ENCODE peak calls at places on chromosomes 3 and 15, in ten cellular contexts. H is H9, I is left ventricle myocardium inferior, K is IMR-90, V is fibroblast of villous mesenchyme, M is NB4, R is right lobe of liver, G is RWPE1, U is foreskin fibroblast, Y is body of pancreas. T is an unnamed sample.

GRCh38 chr3:183306798-183307671 is 54.0 kb downstream of the B3GNT5 start:
- DNase-seq in H (no peak), I (peak; percentile 70), K (peak; percentile 62), V (peak; percentile 77), M (peak; percentile 89), R (peak; percentile 68), G (no peak), U (peak; percentile 69), Y (peak; percentile 92), T (peak; percentile 57)

GRCh38 chr3:138180375-138181029 is 5.8 kb upstream of the DBR1 start:
- DNase-seq in H (no peak), I (no peak), K (peak; percentile 47), V (peak; percentile 43), M (peak; percentile 66), R (no peak), G (peak; percentile 46), U (peak; percentile 19), Y (peak; percentile 35), T (peak; percentile 37)

GRCh38 chr15:74311734-74312444 is 55.6 kb downstream of the CYP11A1 start:
- DNase-seq in H (peak; percentile 66), I (no peak), K (peak; percentile 8), V (peak; percentile 30), M (peak; percentile 67), R (no peak), G (peak; percentile 29), U (no peak), Y (peak; percentile 24), T (peak; percentile 53)

GRCh38 chr3:112633757-112634156 is 7.2 kb downstream of the CCDC80 start:
- DNase-seq in H (no peak), I (no peak), K (no peak), V (peak; percentile 46), M (no peak), R (no peak), G (no peak), U (no peak), Y (no peak), T (no peak)

GRCh38 chr3:50340404-50341329 is at the start of gene RASSF1:
- DNase-seq in H (peak; percentile 60), I (peak; percentile 82), K (no peak), V (peak; percentile 64), M (peak; percentile 98), R (peak; percentile 68), G (no peak), U (peak; percentile 64), Y (peak; percentile 54), T (peak; percentile 70)

GRCh38 chr15:63089260-63090043 is 32.2 kb upstream of the LACTB start:
- DNase-seq in H (peak; percentile 86), I (peak; percentile 41), K (peak; percentile 97), V (peak; percentile 94), M (peak; percentile 81), R (no peak), G (no peak), U (peak; percentile 91), Y (no peak), T (no peak)

GRCh38 chr15:31392761-31393401 is 66.2 kb downstream of the KLF13 start:
- DNase-seq in H (peak; percentile 37), I (peak; percentile 32), K (no peak), V (no peak), M (peak; percentile 37), R (no peak), G (no peak), U (no peak), Y (peak; percentile 67), T (peak; percentile 42)

GRCh38 chr3:32184187-32184730 is 54.2 kb upstream of the CMTM8 start:
- DNase-seq in H (no peak), I (no peak), K (no peak), V (no peak), M (no peak), R (no peak), G (no peak), U (no peak), Y (no peak), T (no peak)

GRCh38 chr3:65251375-65251774 is 563.6 kb upstream of the ADAMTS9 start:
- DNase-seq in H (no peak), I (no peak), K (no peak), V (no peak), M (no peak), R (no peak), G (no peak), U (no peak), Y (no peak), T (no peak)

GRCh38 chr3:65246561-65246960 is 558.8 kb upstream of the ADAMTS9 start:
- DNase-seq in H (no peak), I (no peak), K (no peak), V (no peak), M (no peak), R (no peak), G (no peak), U (no peak), Y (no peak), T (no peak)

DNA sequence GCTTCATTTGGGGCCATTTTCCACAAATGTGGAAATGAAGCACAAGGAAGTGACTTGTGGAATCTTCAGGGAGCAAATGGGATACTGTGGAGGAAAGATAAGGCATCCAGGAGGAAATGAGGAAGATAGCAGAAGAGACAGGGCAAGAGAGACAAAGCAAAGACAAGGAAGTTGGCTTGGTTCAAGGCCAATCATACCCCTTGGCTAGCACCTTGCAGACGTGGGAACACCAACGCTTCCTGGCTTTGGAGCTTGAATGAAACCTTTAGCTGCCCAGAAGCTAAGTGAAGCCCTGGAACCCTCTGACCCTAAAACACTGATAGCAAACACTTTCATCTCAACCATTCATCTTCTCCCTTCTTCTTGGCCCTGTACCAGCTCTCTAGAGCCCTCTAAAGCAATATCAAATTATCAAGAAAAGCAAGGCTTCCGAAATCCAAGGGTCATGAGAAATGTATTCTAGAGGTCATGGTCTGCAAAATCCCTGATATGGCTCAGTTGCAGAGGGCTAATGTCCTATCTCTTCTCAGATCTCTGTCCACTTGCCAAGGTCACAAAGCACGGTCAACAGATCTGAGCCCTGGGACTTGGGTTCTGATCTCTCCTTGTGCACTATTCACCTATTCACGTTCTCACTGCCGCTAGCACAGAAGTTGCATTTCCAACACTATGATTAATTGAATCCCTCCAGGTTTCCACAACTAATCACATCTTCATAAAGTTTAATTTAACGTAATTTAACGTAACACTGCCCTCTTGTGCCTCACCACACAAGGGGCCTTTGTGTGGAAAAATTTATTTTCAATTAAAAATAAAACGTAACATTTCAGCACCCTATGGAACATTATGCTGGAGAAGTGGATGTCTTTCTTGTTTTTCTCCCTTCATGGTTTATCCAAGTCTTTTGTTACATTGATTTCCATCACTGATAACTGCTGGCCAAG is 557.6 kb upstream of the ADAMTS9 start:
- DNase-seq in H (no peak), I (no peak), K (peak; percentile 1), V (peak; percentile 20), M (no peak), R (no peak), G (no peak), U (peak; percentile 7), Y (no peak), T (no peak)
- TF ChIP-seq CTCF in H (peak; percentile 54), I (peak; percentile 59), K (peak; percentile 24), V (peak; percentile 41), M (no peak), R (peak; percentile 38), G (no peak), U (peak; percentile 27), Y (peak; percentile 32), T (no peak)

GRCh38 chr3:133188996-133189395 is 150.8 kb downstream of the TMEM108 start:
- DNase-seq in H (no peak), I (no peak), K (no peak), V (no peak), M (no peak), R (no peak), G (no peak), U (no peak), Y (no peak), T (no peak)
- TF ChIP-seq CTCF in H (no peak), I (no peak), K (no peak), V (no peak), M (no peak), R (no peak), G (no peak), U (no peak), Y (no peak), T (no peak)

GRCh38 chr3:46202476-46202875 is 5.6 kb downstream of the CCR1 start:
- DNase-seq in H (no peak), I (no peak), K (no peak), V (no peak), M (no peak), R (no peak), G (no peak), U (no peak), Y (no peak), T (no peak)

GRCh38 chr3:46196261-46196957 is 11.7 kb downstream of the CCR1 start:
- DNase-seq in H (no peak), I (no peak), K (no peak), V (peak; percentile 42), M (no peak), R (no peak), G (no peak), U (no peak), Y (no peak), T (no peak)

GRCh38 chr3:46203681-46204080 is 4.4 kb downstream of the CCR1 start:
- DNase-seq in H (no peak), I (no peak), K (no peak), V (no peak), M (no peak), R (no peak), G (no peak), U (no peak), Y (no peak), T (no peak)

GRCh38 chr3:46194868-46195553 is 13.1 kb downstream of the CCR1 start:
- DNase-seq in H (no peak), I (no peak), K (no peak), V (no peak), M (no peak), R (no peak), G (no peak), U (no peak), Y (no peak), T (no peak)

DNA sequence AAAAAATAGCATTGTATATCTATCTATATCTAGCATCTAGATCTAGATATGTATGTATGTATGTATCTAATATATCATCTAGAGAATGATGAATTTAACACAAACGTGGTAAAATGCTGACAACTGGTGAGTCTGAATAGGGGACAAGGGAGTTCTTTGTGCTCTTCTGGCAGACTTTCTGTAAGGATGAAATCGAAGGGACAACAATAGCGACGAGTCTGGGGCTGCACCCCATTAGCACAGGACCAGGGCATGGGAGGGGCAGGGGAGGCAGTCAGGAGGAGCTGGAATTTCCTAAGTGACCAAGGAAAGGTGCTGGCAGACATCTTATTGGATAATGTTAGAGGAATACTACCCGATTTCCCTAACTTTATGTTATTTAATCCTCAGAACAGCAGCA is 7.9 kb downstream of the CCR1 start:
- DNase-seq in H (no peak), I (no peak), K (no peak), V (no peak), M (no peak), R (no peak), G (no peak), U (no peak), Y (no peak), T (no peak)
- TF ChIP-seq CTCF in H (no peak), I (no peak), K (no peak), V (no peak), M (no peak), R (no peak), G (no peak), U (no peak), Y (no peak), T (no peak)

GRCh38 chr15:47715402-47715801 is 1.9 kb upstream of the SEMA6D start:
- DNase-seq in H (no peak), I (no peak), K (no peak), V (no peak), M (no peak), R (no peak), G (no peak), U (no peak), Y (no peak), T (no peak)

GRCh38 chr15:47708595-47708994 is 8.7 kb upstream of the SEMA6D start:
- DNase-seq in H (no peak), I (no peak), K (no peak), V (no peak), M (no peak), R (no peak), G (no peak), U (no peak), Y (no peak), T (no peak)

GRCh38 chr15:47708116-47708515 is 9.2 kb upstream of the SEMA6D start:
- DNase-seq in H (no peak), I (no peak), K (no peak), V (no peak), M (no peak), R (no peak), G (no peak), U (no peak), Y (no peak), T (no peak)

GRCh38 chr15:47715856-47716445 is 1.4 kb upstream of the SEMA6D start:
- DNase-seq in H (no peak), I (no peak), K (peak; percentile 47), V (no peak), M (no peak), R (no peak), G (no peak), U (peak; percentile 31), Y (peak; percentile 20), T (no peak)

GRCh38 chr15:47711654-47712053 is 5.7 kb upstream of the SEMA6D start:
- DNase-seq in H (no peak), I (no peak), K (no peak), V (peak; percentile 42), M (peak; percentile 22), R (no peak), G (no peak), U (no peak), Y (no peak), T (peak; percentile 37)
- TF ChIP-seq CTCF in H (peak; percentile 87), I (peak; percentile 63), K (peak; percentile 54), V (peak; percentile 74), M (peak; percentile 27), R (peak; percentile 33), G (peak; percentile 77), U (peak; percentile 51), Y (peak; percentile 53), T (peak; percentile 52)